ENCODE peak calls at places on chromosomes 16 and 17, in ten cellular contexts. Z, U, H, Q, J, S, E, G, R and A are unnamed samples.

GRCh38 chr16:12064291-12064690 is 87.8 kb downstream of the SNX29 start:
- DNase-seq in Z (no peak), U (no peak), H (no peak), Q (no peak), J (no peak), S (no peak), E (no peak), G (no peak), R (no peak), A (no peak)

GRCh38 chr16:85090873-85091521 is 21.3 kb downstream of the CIBAR2 start:
- DNase-seq in Z (no peak), U (no peak), H (no peak), Q (no peak), J (no peak), S (no peak), E (no peak), G (no peak), R (no peak), A (no peak)

GRCh38 chr16:17949713-17950112 is 386.8 kb downstream of the NPIPA8 start:
- DNase-seq in Z (no peak), U (no peak), H (no peak), Q (no peak), J (no peak), S (no peak), E (no peak), G (no peak), R (no peak), A (no peak)

GRCh38 chr16:15830832-15831451 is 25.9 kb downstream of the MYH11 start:
- DNase-seq in Z (no peak), U (no peak), H (no peak), Q (no peak), J (no peak), S (no peak), E (no peak), G (no peak), R (no peak), A (no peak)

GRCh38 chr17:57929392-57929791 is 25.8 kb downstream of the CUEDC1 start:
- DNase-seq in Z (no peak), U (no peak), H (no peak), Q (no peak), J (no peak), S (no peak), E (no peak), G (no peak), R (no peak), A (no peak)

GRCh38 chr17:50274142-50274944 is at the start of gene TMEM92:
- DNase-seq in Z (no peak), U (no peak), H (peak; percentile 71), Q (no peak), J (no peak), S (no peak), E (peak; percentile 65), G (peak; percentile 79), R (no peak), A (no peak)

GRCh38 chr17:9587969-9588656 is 11.7 kb downstream of the CFAP52 start:
- DNase-seq in Z (no peak), U (no peak), H (peak; percentile 24), Q (no peak), J (no peak), S (no peak), E (no peak), G (no peak), R (no peak), A (no peak)

GRCh38 chr17:42748202-42748905 is 3.5 kb upstream of the EZH1 start:
- DNase-seq in Z (peak; percentile 82), U (no peak), H (no peak), Q (no peak), J (no peak), S (no peak), E (no peak), G (no peak), R (no peak), A (no peak)

GRCh38 chr16:35752773-35753558 is 2293.6 kb downstream of the TP53TG3F start:
- DNase-seq in Z (peak; percentile 58), U (no peak), H (no peak), Q (no peak), J (no peak), S (no peak), E (no peak), G (peak; percentile 24), R (no peak), A (no peak)
- H3K9me3 ChIP-seq in Z (no peaks in the 10 kb centered on the region), U (peaks cover 4% of the 10 kb centered on the region), H (no peaks in the 10 kb centered on the region), Q (peaks cover 2% of the 10 kb centered on the region), J (peaks cover 48% of the 10 kb centered on the region), S (no peaks in the 10 kb centered on the region), E (peaks cover 31% of the 10 kb centered on the region), G (no peaks in the 10 kb centered on the region), R (no peaks in the 10 kb centered on the region), A (no peaks in the 10 kb centered on the region)

GRCh38 chr17:49120166-49120565 is 12.4 kb upstream of the B4GALNT2 start:
- DNase-seq in Z (no peak), U (no peak), H (no peak), Q (no peak), J (no peak), S (no peak), E (no peak), G (no peak), R (no peak), A (no peak)

GRCh38 chr17:49130891-49131290 is 1.7 kb upstream of the B4GALNT2 start:
- DNase-seq in Z (no peak), U (no peak), H (no peak), Q (no peak), J (no peak), S (no peak), E (no peak), G (no peak), R (no peak), A (no peak)

GRCh38 chr17:49121696-49122292 is 10.8 kb upstream of the B4GALNT2 start:
- DNase-seq in Z (no peak), U (no peak), H (no peak), Q (no peak), J (no peak), S (no peak), E (no peak), G (no peak), R (no peak), A (no peak)

GRCh38 chr17:49123061-49123460 is 9.5 kb upstream of the B4GALNT2 start:
- DNase-seq in Z (no peak), U (no peak), H (no peak), Q (no peak), J (no peak), S (no peak), E (no peak), G (no peak), R (no peak), A (no peak)

DNA sequence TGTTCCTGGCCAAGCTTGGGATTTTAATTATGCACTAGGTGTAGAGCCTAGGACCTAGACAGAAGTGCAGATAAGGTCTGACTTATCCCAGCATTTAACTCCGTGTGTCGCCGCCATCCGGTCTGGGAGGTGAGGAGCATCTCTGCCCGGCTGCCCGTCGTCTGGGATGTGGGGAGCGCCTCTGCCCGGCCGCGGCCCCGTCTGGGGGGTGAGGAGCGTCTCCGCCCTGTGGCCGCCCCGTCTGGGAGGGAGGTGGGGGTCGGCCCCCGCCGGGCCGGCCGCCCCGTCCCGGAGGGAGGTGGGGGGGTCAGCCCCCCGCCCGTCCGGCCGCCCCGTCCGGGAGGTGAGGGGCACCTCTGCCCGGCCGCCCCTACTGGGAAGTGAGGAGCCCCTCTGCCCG is 7.1 kb upstream of the B4GALNT2 start:
- DNase-seq in Z (no peak), U (no peak), H (no peak), Q (no peak), J (no peak), S (no peak), E (no peak), G (no peak), R (no peak), A (no peak)
- H3K9me3 ChIP-seq in Z (no peaks in the 10 kb centered on the region), U (no peaks in the 10 kb centered on the region), H (peaks cover 2% of the 10 kb centered on the region), Q (peaks cover 32% of the 10 kb centered on the region), J (no peaks in the 10 kb centered on the region), S (no peaks in the 10 kb centered on the region), E (peaks cover 14% of the 10 kb centered on the region), G (no peaks in the 10 kb centered on the region), R (no peaks in the 10 kb centered on the region), A (no peaks in the 10 kb centered on the region)

GRCh38 chr16:78987676-78988075 is 612.9 kb downstream of the MAF start:
- DNase-seq in Z (no peak), U (no peak), H (no peak), Q (no peak), J (no peak), S (no peak), E (no peak), G (no peak), R (peak; percentile 8), A (no peak)
- H3K9me3 ChIP-seq in Z (no peaks in the 10 kb centered on the region), U (peaks cover 6% of the 10 kb centered on the region), H (no peaks in the 10 kb centered on the region), Q (peaks cover 14% of the 10 kb centered on the region), J (no peaks in the 10 kb centered on the region), S (no peaks in the 10 kb centered on the region), E (no peaks in the 10 kb centered on the region), G (no peaks in the 10 kb centered on the region), R (no peaks in the 10 kb centered on the region), A (no peaks in the 10 kb centered on the region)

GRCh38 chr16:31764103-31764502 is 109.5 kb upstream of the ZNF267 start:
- DNase-seq in Z (no peak), U (no peak), H (no peak), Q (no peak), J (no peak), S (no peak), E (no peak), G (no peak), R (no peak), A (no peak)
- H3K9me3 ChIP-seq in Z (peaks cover 75% of the 10 kb centered on the region), U (peaks cover 11% of the 10 kb centered on the region), H (peaks cover 61% of the 10 kb centered on the region), Q (peaks cover 93% of the 10 kb centered on the region), J (peaks cover 78% of the 10 kb centered on the region), S (peaks cover 8% of the 10 kb centered on the region), E (peaks cover 33% of the 10 kb centered on the region), G (peaks cover 35% of the 10 kb centered on the region), R (no peaks in the 10 kb centered on the region), A (peaks cover 31% of the 10 kb centered on the region)

GRCh38 chr16:31767267-31767666 is 106.3 kb upstream of the ZNF267 start:
- DNase-seq in Z (no peak), U (no peak), H (no peak), Q (no peak), J (no peak), S (no peak), E (no peak), G (no peak), R (no peak), A (no peak)
- H3K9me3 ChIP-seq in Z (peaks cover 88% of the 10 kb centered on the region), U (peaks cover 15% of the 10 kb centered on the region), H (peaks cover 68% of the 10 kb centered on the region), Q (peaks cover 100% of the 10 kb centered on the region), J (peaks cover 94% of the 10 kb centered on the region), S (peaks cover 8% of the 10 kb centered on the region), E (peaks cover 49% of the 10 kb centered on the region), G (peaks cover 33% of the 10 kb centered on the region), R (no peaks in the 10 kb centered on the region), A (peaks cover 32% of the 10 kb centered on the region)